ENCODE peak calls at places on chromosomes 2 and 18, in six cellular contexts. One of them, this sample, is unnamed.
A peak's percentile ranks its signal among the peaks of the same experiment; 100 is the strongest.

GRCh38 chr2:45223531-45223930 is 214.3 kb upstream of the SIX2 start:
- DNase-seq in endothelial cell: no peak
- DNase-seq in progenitor cell of endocrine pancreas: no peak
- DNase-seq in lower lobe of right lung: no peak
- DNase-seq in brain microvascular endothelial cell: no peak
- DNase-seq in AG04450: no peak
- DNase-seq in this sample: no peak

GRCh38 chr18:21851327-21851961 is 110.9 kb downstream of the MIB1 start:
- DNase-seq in AG04450: no peak
- DNase-seq in progenitor cell of endocrine pancreas: no peak
- DNase-seq in brain microvascular endothelial cell: no peak
- DNase-seq in endothelial cell: no peak
- DNase-seq in lower lobe of right lung: no peak
- DNase-seq in this sample: no peak

GRCh38 chr2:105775809-105776559 is 31.3 kb downstream of the NCK2 start:
- DNase-seq in AG04450: no peak
- DNase-seq in brain microvascular endothelial cell: no peak
- DNase-seq in progenitor cell of endocrine pancreas: no peak
- DNase-seq in lower lobe of right lung: no peak
- DNase-seq in endothelial cell: no peak
- DNase-seq in this sample: no peak

GRCh38 chr2:179745615-179746263 is 115.7 kb downstream of the ZNF385B start:
- DNase-seq in lower lobe of right lung: peak; percentile 52
- DNase-seq in endothelial cell: no peak
- DNase-seq in brain microvascular endothelial cell: no peak
- DNase-seq in AG04450: no peak
- DNase-seq in progenitor cell of endocrine pancreas: no peak
- DNase-seq in this sample: no peak

GRCh38 chr2:239610457-239611221 is 209.8 kb upstream of the HDAC4 start:
- DNase-seq in endothelial cell: no peak
- DNase-seq in AG04450: no peak
- DNase-seq in brain microvascular endothelial cell: no peak
- DNase-seq in lower lobe of right lung: no peak
- DNase-seq in progenitor cell of endocrine pancreas: no peak
- DNase-seq in this sample: no peak

GRCh38 chr2:16663121-16663905 is 2.3 kb downstream of the CYRIA start:
- DNase-seq in endothelial cell: no peak
- DNase-seq in brain microvascular endothelial cell: no peak
- DNase-seq in lower lobe of right lung: peak; percentile 56
- DNase-seq in progenitor cell of endocrine pancreas: no peak
- DNase-seq in AG04450: no peak
- DNase-seq in this sample: no peak

GRCh38 chr2:119317556-119317955 is 49.1 kb downstream of the C2orf76 start:
- DNase-seq in AG04450: no peak
- DNase-seq in endothelial cell: no peak
- DNase-seq in brain microvascular endothelial cell: no peak
- DNase-seq in progenitor cell of endocrine pancreas: no peak
- DNase-seq in lower lobe of right lung: no peak
- DNase-seq in this sample: no peak

GRCh38 chr2:232402518-232402917 is 4.1 kb upstream of the ALPG start:
- DNase-seq in lower lobe of right lung: peak; percentile 15
- DNase-seq in brain microvascular endothelial cell: no peak
- DNase-seq in AG04450: no peak
- DNase-seq in progenitor cell of endocrine pancreas: no peak
- DNase-seq in endothelial cell: no peak
- DNase-seq in this sample: no peak

GRCh38 chr2:64325852-64326577 is 127.9 kb upstream of the LGALSL start:
- DNase-seq in endothelial cell: no peak
- DNase-seq in brain microvascular endothelial cell: no peak
- DNase-seq in lower lobe of right lung: no peak
- DNase-seq in AG04450: no peak
- DNase-seq in progenitor cell of endocrine pancreas: no peak
- DNase-seq in this sample: no peak

GRCh38 chr2:181025004-181025403 is 44.6 kb downstream of the UBE2E3 start:
- DNase-seq in progenitor cell of endocrine pancreas: no peak
- DNase-seq in endothelial cell: no peak
- DNase-seq in AG04450: no peak
- DNase-seq in brain microvascular endothelial cell: no peak
- DNase-seq in lower lobe of right lung: no peak
- DNase-seq in this sample: no peak

GRCh38 chr2:111252436-111252835 is 131.7 kb downstream of the BCL2L11 start:
- DNase-seq in endothelial cell: no peak
- DNase-seq in brain microvascular endothelial cell: no peak
- DNase-seq in AG04450: no peak
- DNase-seq in progenitor cell of endocrine pancreas: no peak
- DNase-seq in lower lobe of right lung: no peak
- DNase-seq in this sample: no peak

GRCh38 chr2:138180691-138181386 is 216.6 kb downstream of the HNMT start:
- DNase-seq in endothelial cell: no peak
- DNase-seq in lower lobe of right lung: no peak
- DNase-seq in brain microvascular endothelial cell: no peak
- DNase-seq in AG04450: no peak
- DNase-seq in progenitor cell of endocrine pancreas: no peak
- DNase-seq in this sample: no peak

GRCh38 chr2:61535449-61535848 is 2.7 kb downstream of the XPO1 start:
- DNase-seq in AG04450: no peak
- DNase-seq in brain microvascular endothelial cell: no peak
- DNase-seq in lower lobe of right lung: no peak
- DNase-seq in progenitor cell of endocrine pancreas: no peak
- DNase-seq in endothelial cell: no peak
- DNase-seq in this sample: no peak

GRCh38 chr2:26633351-26633945 is 7.7 kb downstream of the CIB4 start:
- DNase-seq in brain microvascular endothelial cell: no peak
- DNase-seq in lower lobe of right lung: peak; percentile 25
- DNase-seq in AG04450: no peak
- DNase-seq in endothelial cell: no peak
- DNase-seq in progenitor cell of endocrine pancreas: no peak
- DNase-seq in this sample: no peak

GRCh38 chr2:37230581-37230980 is 815 bp downstream of the CEBPZ start:
- DNase-seq in lower lobe of right lung: no peak
- DNase-seq in endothelial cell: peak; percentile 4
- DNase-seq in progenitor cell of endocrine pancreas: no peak
- DNase-seq in brain microvascular endothelial cell: no peak
- DNase-seq in AG04450: no peak
- DNase-seq in this sample: no peak

GRCh38 chr18:35162995-35163394 is 77.8 kb upstream of the ZNF397 start:
- DNase-seq in AG04450: no peak
- DNase-seq in brain microvascular endothelial cell: no peak
- DNase-seq in progenitor cell of endocrine pancreas: no peak
- DNase-seq in lower lobe of right lung: no peak
- DNase-seq in endothelial cell: no peak
- DNase-seq in this sample: no peak

GRCh38 chr2:113240915-113241911 is 37.5 kb downstream of the PAX8 start:
- DNase-seq in endothelial cell: no peak
- DNase-seq in brain microvascular endothelial cell: peak; percentile 94
- DNase-seq in AG04450: peak; percentile 94
- DNase-seq in progenitor cell of endocrine pancreas: no peak
- DNase-seq in lower lobe of right lung: no peak
- DNase-seq in this sample: no peak

GRCh38 chr2:55045685-55046221 is 4.5 kb downstream of the RTN4 start:
- DNase-seq in endothelial cell: no peak
- DNase-seq in brain microvascular endothelial cell: no peak
- DNase-seq in lower lobe of right lung: no peak
- DNase-seq in AG04450: no peak
- DNase-seq in progenitor cell of endocrine pancreas: no peak
- DNase-seq in this sample: no peak

DNA sequence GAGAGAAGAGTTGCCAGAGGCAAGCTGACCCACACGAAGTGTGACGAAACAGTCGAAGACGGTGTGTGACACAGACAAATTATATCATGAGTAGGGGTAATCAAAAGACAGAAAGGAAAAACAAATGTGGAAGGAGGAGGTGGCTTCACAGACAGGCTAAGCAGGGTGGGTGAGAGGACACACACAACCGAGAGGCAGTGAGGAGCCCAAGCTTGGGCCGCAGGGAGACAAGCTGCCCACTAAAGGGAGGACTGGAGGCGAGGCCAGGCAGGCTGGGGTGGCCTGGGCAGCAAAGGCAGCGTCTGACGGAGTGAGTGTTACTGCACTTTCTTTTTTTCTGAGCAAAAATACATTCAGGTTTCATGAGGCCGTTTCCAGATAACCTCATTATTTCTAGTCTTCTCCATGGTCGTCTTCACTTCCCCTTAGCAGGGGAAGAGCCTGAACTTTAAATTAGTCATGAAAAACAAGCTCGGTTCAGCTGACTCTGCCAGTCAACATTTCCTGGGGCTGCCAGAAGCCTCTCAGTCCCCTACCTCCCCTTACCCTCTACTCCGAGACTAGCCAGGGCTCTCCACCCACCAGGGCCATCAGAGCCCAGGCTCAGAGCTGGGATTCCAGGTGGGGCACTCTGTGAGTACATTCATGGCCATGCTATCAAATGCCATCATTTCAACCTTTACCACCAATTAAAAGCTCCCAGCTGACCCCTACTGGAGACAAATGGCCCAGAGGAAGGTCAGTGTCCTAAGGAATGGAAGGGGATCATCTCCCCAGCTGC is 13.8 kb upstream of the ZFP36L2 start:
- DNase-seq in endothelial cell: no peak
- DNase-seq in brain microvascular endothelial cell: no peak
- DNase-seq in progenitor cell of endocrine pancreas: no peak
- DNase-seq in lower lobe of right lung: no peak
- DNase-seq in AG04450: no peak
- DNase-seq in this sample: no peak
- TF ChIP-seq CTCF in endothelial cell: no peak
- TF ChIP-seq CTCF in brain microvascular endothelial cell: peak; percentile 21
- TF ChIP-seq CTCF in progenitor cell of endocrine pancreas: no peak
- TF ChIP-seq CTCF in lower lobe of right lung: no peak
- TF ChIP-seq CTCF in AG04450: peak; percentile 18
- TF ChIP-seq CTCF in this sample: no peak

GRCh38 chr2:205694256-205694655 is 12.0 kb downstream of the NRP2 start:
- DNase-seq in AG04450: no peak
- DNase-seq in brain microvascular endothelial cell: no peak
- DNase-seq in lower lobe of right lung: no peak
- DNase-seq in progenitor cell of endocrine pancreas: no peak
- DNase-seq in endothelial cell: no peak
- DNase-seq in this sample: no peak

GRCh38 chr2:205698556-205699282 is 16.4 kb downstream of the NRP2 start:
- DNase-seq in brain microvascular endothelial cell: no peak
- DNase-seq in AG04450: no peak
- DNase-seq in progenitor cell of endocrine pancreas: no peak
- DNase-seq in endothelial cell: no peak
- DNase-seq in lower lobe of right lung: no peak
- DNase-seq in this sample: no peak

GRCh38 chr2:205695460-205695979 is 13.2 kb downstream of the NRP2 start:
- DNase-seq in progenitor cell of endocrine pancreas: no peak
- DNase-seq in AG04450: peak; percentile 77
- DNase-seq in endothelial cell: no peak
- DNase-seq in brain microvascular endothelial cell: peak; percentile 74
- DNase-seq in lower lobe of right lung: no peak
- DNase-seq in this sample: no peak

GRCh38 chr2:205699554-205700289 is 17.4 kb downstream of the NRP2 start:
- DNase-seq in lower lobe of right lung: no peak
- DNase-seq in progenitor cell of endocrine pancreas: no peak
- DNase-seq in endothelial cell: no peak
- DNase-seq in brain microvascular endothelial cell: no peak
- DNase-seq in AG04450: no peak
- DNase-seq in this sample: no peak

DNA sequence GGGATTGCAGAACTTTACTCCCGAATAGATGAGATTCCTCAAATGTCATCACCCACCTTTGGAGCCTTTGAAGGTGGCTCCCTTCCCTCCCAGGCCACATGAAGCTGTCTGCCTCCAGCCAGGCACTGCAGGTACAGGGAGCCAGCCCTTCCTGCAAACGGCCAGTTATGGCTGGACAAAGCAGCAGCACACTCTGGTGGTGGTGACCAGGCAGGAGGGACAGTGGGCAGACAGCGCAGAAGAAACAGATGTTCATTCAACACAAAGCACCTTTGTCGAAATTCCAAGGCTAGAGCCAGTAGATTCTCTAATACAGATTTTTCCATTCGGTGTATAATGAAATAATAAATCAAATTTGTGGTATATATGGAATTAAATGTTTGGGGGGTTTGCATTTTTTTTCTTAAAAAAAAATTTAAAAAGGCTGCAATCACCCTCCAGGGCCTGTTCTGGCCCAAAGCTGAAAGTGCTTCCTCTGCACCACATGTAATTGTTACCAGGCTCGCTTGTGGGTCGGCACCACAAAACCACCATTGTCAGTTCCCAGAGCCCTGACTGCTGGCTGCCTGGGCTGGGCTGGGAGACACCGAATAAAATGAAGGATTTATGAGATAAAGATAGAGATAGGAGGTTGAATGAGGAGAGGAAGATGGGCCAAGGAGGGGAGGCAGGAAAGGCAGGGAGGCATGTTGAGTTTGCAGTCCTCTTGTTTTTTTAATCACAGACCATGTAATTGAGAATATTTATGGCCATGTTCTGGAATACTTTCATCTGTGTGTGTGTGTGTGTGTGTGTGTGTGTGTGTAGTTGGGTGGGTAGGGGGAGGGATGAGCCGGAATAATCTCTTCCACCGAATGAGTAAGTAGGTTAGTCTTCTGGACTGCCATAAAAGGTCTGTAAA is 14.5 kb downstream of the NRP2 start:
- DNase-seq in endothelial cell: peak; percentile 23
- DNase-seq in AG04450: no peak
- DNase-seq in brain microvascular endothelial cell: no peak
- DNase-seq in progenitor cell of endocrine pancreas: peak; percentile 31
- DNase-seq in lower lobe of right lung: no peak
- DNase-seq in this sample: no peak
- TF ChIP-seq CTCF in endothelial cell: no peak
- TF ChIP-seq CTCF in AG04450: peak; percentile 24
- TF ChIP-seq CTCF in brain microvascular endothelial cell: peak; percentile 70
- TF ChIP-seq CTCF in progenitor cell of endocrine pancreas: peak; percentile 58
- TF ChIP-seq CTCF in lower lobe of right lung: no peak
- TF ChIP-seq CTCF in this sample: peak; percentile 51

GRCh38 chr2:199484927-199485326 is 27.2 kb upstream of the SATB2 start:
- DNase-seq in lower lobe of right lung: no peak
- DNase-seq in brain microvascular endothelial cell: no peak
- DNase-seq in AG04450: no peak
- DNase-seq in endothelial cell: no peak
- DNase-seq in progenitor cell of endocrine pancreas: no peak
- DNase-seq in this sample: no peak
- TF ChIP-seq CTCF in lower lobe of right lung: no peak
- TF ChIP-seq CTCF in brain microvascular endothelial cell: peak; percentile 53
- TF ChIP-seq CTCF in AG04450: peak; percentile 43
- TF ChIP-seq CTCF in endothelial cell: no peak
- TF ChIP-seq CTCF in progenitor cell of endocrine pancreas: no peak
- TF ChIP-seq CTCF in this sample: no peak

DNA sequence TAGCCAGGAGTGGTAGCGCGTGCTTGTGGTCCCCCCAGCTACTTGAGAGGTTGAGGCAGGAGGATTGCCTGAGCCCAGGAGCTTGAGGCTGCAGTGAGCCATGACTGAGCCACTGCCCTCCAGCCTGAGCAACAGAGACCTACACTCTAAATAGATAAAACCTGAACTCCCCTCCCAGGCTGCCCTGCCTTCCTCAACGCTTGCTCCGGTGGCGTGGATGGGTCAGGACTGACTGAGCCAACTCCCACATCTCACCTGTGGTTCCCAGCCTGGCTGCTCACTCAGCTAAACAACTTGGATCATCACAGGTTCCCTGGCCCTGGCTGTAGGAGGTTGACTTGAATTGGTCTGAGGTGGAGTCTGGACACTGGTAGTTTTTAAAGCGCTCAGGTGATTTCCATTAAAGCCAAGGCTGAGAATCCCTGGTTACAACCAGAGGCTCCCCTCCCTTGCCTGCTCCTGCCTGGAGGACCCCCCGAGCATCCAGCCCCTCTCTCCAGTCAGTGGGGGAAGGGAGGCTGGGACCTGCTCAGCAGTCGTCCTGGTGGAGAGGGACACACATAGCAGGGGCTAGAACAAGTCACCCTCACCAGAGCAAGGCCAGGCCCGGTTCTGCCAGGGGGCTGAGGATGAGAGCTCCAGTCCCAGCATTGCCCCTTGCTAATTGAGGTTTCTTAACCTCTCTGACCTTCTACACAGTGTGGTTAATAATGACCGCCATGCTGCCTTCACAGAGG is 47.0 kb upstream of the TAF1B start:
- DNase-seq in brain microvascular endothelial cell: no peak
- DNase-seq in AG04450: no peak
- DNase-seq in lower lobe of right lung: no peak
- DNase-seq in progenitor cell of endocrine pancreas: no peak
- DNase-seq in endothelial cell: no peak
- DNase-seq in this sample: no peak
- TF ChIP-seq CTCF in brain microvascular endothelial cell: peak; percentile 56
- TF ChIP-seq CTCF in AG04450: peak; percentile 12
- TF ChIP-seq CTCF in lower lobe of right lung: no peak
- TF ChIP-seq CTCF in progenitor cell of endocrine pancreas: peak; percentile 35
- TF ChIP-seq CTCF in endothelial cell: peak; percentile 34
- TF ChIP-seq CTCF in this sample: no peak

This sample was measured in neural crest cell.